ENCODE peak calls at places on chromosomes 3 and 15, in five cellular contexts. One of them, this sample, is unnamed.

GRCh38 chr3:152444029-152444641 is 175.4 kb downstream of the MBNL1 start:
- DNase-seq in EL: peak
- DNase-seq in anterior cingulate cortex: no peak
- DNase-seq in HFF-Myc: peak
- DNase-seq in K562: peak
- DNase-seq in this sample: no peak

GRCh38 chr15:74983725-74984231 is 11.6 kb upstream of the SCAMP5 start:
- DNase-seq in EL: no peak
- DNase-seq in anterior cingulate cortex: no peak
- DNase-seq in HFF-Myc: no peak
- DNase-seq in K562: no peak
- DNase-seq in this sample: no peak

GRCh38 chr3:70851066-70851465 is 538.6 kb upstream of the MDFIC2 start:
- DNase-seq in EL: no peak
- DNase-seq in anterior cingulate cortex: no peak
- DNase-seq in HFF-Myc: no peak
- DNase-seq in K562: no peak
- DNase-seq in this sample: no peak

GRCh38 chr15:92665100-92665555 is 9.6 kb upstream of the FAM174B start:
- DNase-seq in EL: no peak
- DNase-seq in anterior cingulate cortex: no peak
- DNase-seq in HFF-Myc: no peak
- DNase-seq in K562: no peak
- DNase-seq in this sample: peak

GRCh38 chr3:188904670-188905069 is 267.1 kb upstream of the TPRG1 start:
- DNase-seq in EL: peak
- DNase-seq in anterior cingulate cortex: no peak
- DNase-seq in HFF-Myc: no peak
- DNase-seq in K562: no peak
- DNase-seq in this sample: no peak

GRCh38 chr3:70179111-70179510 is 133.3 kb downstream of the MDFIC2 start:
- DNase-seq in EL: no peak
- DNase-seq in anterior cingulate cortex: no peak
- DNase-seq in HFF-Myc: no peak
- DNase-seq in K562: no peak
- DNase-seq in this sample: no peak

GRCh38 chr3:14837864-14838263 is 19.1 kb downstream of the FGD5 start:
- DNase-seq in EL: no peak
- DNase-seq in anterior cingulate cortex: no peak
- DNase-seq in HFF-Myc: no peak
- DNase-seq in K562: no peak
- DNase-seq in this sample: no peak

GRCh38 chr3:37198996-37199395 is 24.6 kb upstream of the LRRFIP2 start:
- DNase-seq in EL: peak
- DNase-seq in anterior cingulate cortex: no peak
- DNase-seq in HFF-Myc: no peak
- DNase-seq in K562: no peak
- DNase-seq in this sample: no peak

GRCh38 chr15:74399511-74400312 is 32.3 kb upstream of the CYP11A1 start:
- DNase-seq in EL: peak
- DNase-seq in anterior cingulate cortex: no peak
- DNase-seq in HFF-Myc: no peak
- DNase-seq in K562: no peak
- DNase-seq in this sample: no peak

GRCh38 chr15:51096976-51097375 is 2.3 kb upstream of the TNFAIP8L3 start:
- DNase-seq in EL: no peak
- DNase-seq in anterior cingulate cortex: no peak
- DNase-seq in HFF-Myc: no peak
- DNase-seq in K562: no peak
- DNase-seq in this sample: no peak

GRCh38 chr15:87597346-87598052 is 659.0 kb downstream of the NTRK3 start:
- DNase-seq in EL: peak
- DNase-seq in anterior cingulate cortex: no peak
- DNase-seq in HFF-Myc: no peak
- DNase-seq in K562: no peak
- DNase-seq in this sample: no peak

GRCh38 chr15:40493089-40493840 is 22.5 kb downstream of the CHST14 start:
- DNase-seq in EL: peak
- DNase-seq in anterior cingulate cortex: no peak
- DNase-seq in HFF-Myc: no peak
- DNase-seq in K562: no peak
- DNase-seq in this sample: no peak

GRCh38 chr3:38139191-38139590 is 730 bp downstream of the MYD88 start:
- DNase-seq in EL: no peak
- DNase-seq in anterior cingulate cortex: no peak
- DNase-seq in HFF-Myc: no peak
- DNase-seq in K562: no peak
- DNase-seq in this sample: no peak

GRCh38 chr3:14827776-14828175 is 9.0 kb downstream of the FGD5 start:
- DNase-seq in EL: no peak
- DNase-seq in anterior cingulate cortex: no peak
- DNase-seq in HFF-Myc: no peak
- DNase-seq in K562: no peak
- DNase-seq in this sample: no peak

GRCh38 chr3:69411331-69411730 is 25.4 kb upstream of the FRMD4B start:
- DNase-seq in EL: peak
- DNase-seq in anterior cingulate cortex: no peak
- DNase-seq in HFF-Myc: no peak
- DNase-seq in K562: no peak
- DNase-seq in this sample: no peak

GRCh38 chr3:11226042-11226370 is 46.2 kb upstream of the ATG7 start:
- DNase-seq in EL: no peak
- DNase-seq in anterior cingulate cortex: no peak
- DNase-seq in HFF-Myc: no peak
- DNase-seq in K562: no peak
- DNase-seq in this sample: no peak

GRCh38 chr3:69433938-69434263 is 48.0 kb upstream of the FRMD4B start:
- DNase-seq in EL: peak
- DNase-seq in anterior cingulate cortex: no peak
- DNase-seq in HFF-Myc: no peak
- DNase-seq in K562: no peak
- DNase-seq in this sample: no peak